ENCODE peak calls at places on chromosome X, in ten cellular contexts. G is choroid plexus epithelial cell; W is heart right ventricle; V is activated CD4-positive, alpha-beta T cell treated with anti-CD3 and anti-CD28 coated beads for 24 hours; A is AG09309; U is tibial nerve; S is NCI-H1105; Z is HEK293T; K is T-helper 17 cell; Q is hippocampal formation. X is an unnamed sample.
A peak's percentile ranks its signal among the peaks of the same experiment; 100 is the strongest.

GRCh38 chrX:38973327-38973726 is 172.1 kb downstream of the MID1IP1 start:
- DNase-seq in Z (no peak), W (no peak), K (no peak), G (peak; percentile 9), U (no peak), V (no peak), S (no peak), A (no peak), Q (no peak), X (no peak)

GRCh38 chrX:14398725-14399124 is 130.6 kb upstream of the GLRA2 start:
- DNase-seq in A (peak; percentile 25), Q (no peak), V (no peak), U (no peak), Z (no peak), G (peak; percentile 9), W (no peak), S (no peak), K (no peak), X (peak; percentile 25)

GRCh38 chrX:68947882-68948605 is 119.2 kb downstream of the EFNB1 start:
- DNase-seq in A (no peak), S (no peak), Q (no peak), V (no peak), W (no peak), K (no peak), U (no peak), Z (peak; percentile 4), G (no peak), X (no peak)

GRCh38 chrX:48824066-48824465 is 2.2 kb upstream of the ERAS start:
- DNase-seq in W (no peak), U (no peak), Z (no peak), K (no peak), G (no peak), A (no peak), V (no peak), S (no peak), Q (no peak), X (no peak)

GRCh38 chrX:149010026-149010898 is 494.8 kb downstream of the IDS start:
- DNase-seq in G (no peak), Z (no peak), S (peak; percentile 77), K (no peak), U (no peak), V (no peak), W (no peak), Q (no peak), A (no peak), X (no peak)

GRCh38 chrX:47321978-47322377 is 48.4 kb upstream of the ZNF157 start:
- DNase-seq in K (no peak), U (no peak), G (no peak), V (no peak), Z (no peak), Q (no peak), A (no peak), S (no peak), W (no peak), X (no peak)

GRCh38 chrX:129930941-129931410 is 25.0 kb downstream of the UTP14A start:
- DNase-seq in W (no peak), Q (no peak), K (no peak), A (no peak), V (no peak), G (peak; percentile 21), Z (no peak), S (no peak), U (no peak), X (peak; percentile 18)

GRCh38 chrX:47840106-47840505 is 3.4 kb downstream of the ZNF81 start:
- DNase-seq in W (no peak), A (no peak), V (no peak), Q (no peak), U (no peak), S (no peak), Z (no peak), K (no peak), G (no peak), X (no peak)

GRCh38 chrX:103404225-103405008 is 28.1 kb downstream of the BEX3 start:
- DNase-seq in W (peak; percentile 74), A (peak; percentile 49), Z (peak; percentile 75), G (peak; percentile 94), U (peak; percentile 29), V (peak; percentile 42), Q (no peak), S (peak; percentile 62), K (no peak), X (peak; percentile 87)

GRCh38 chrX:74382613-74383012 is 38.7 kb upstream of the SLC16A2 start:
- DNase-seq in K (peak; percentile 8), Z (peak; percentile 87), S (peak; percentile 35), G (peak; percentile 73), U (peak; percentile 53), V (peak; percentile 43), W (peak; percentile 32), Q (peak; percentile 23), A (peak; percentile 31), X (peak; percentile 67)

GRCh38 chrX:132676561-132677186 is 187.8 kb upstream of the MBNL3 start:
- DNase-seq in G (peak; percentile 2), S (no peak), Q (no peak), U (no peak), W (no peak), Z (peak; percentile 18), V (no peak), A (no peak), K (no peak), X (no peak)

GRCh38 chrX:72304877-72305276 is 837 bp downstream of the CITED1 start:
- DNase-seq in S (no peak), V (no peak), A (no peak), U (no peak), K (no peak), Q (peak; percentile 0), W (no peak), Z (no peak), G (no peak), X (no peak)